ENCODE peak calls at places on chromosomes 2 and 18, in four cellular contexts. One of them, this sample, is unnamed.

GRCh38 chr2:224433442-224433841 is 31.5 kb upstream of the FAM124B start:
- DNase-seq in transverse colon: no peak
- DNase-seq in HCT116: no peak
- DNase-seq in IMR-90: no peak
- DNase-seq in this sample: no peak

GRCh38 chr18:37403788-37404187 is 161.8 kb downstream of the CELF4 start:
- DNase-seq in HCT116: no peak
- DNase-seq in transverse colon: no peak
- DNase-seq in IMR-90: no peak
- DNase-seq in this sample: no peak

GRCh38 chr2:1791670-1792069 is 47.4 kb upstream of the PXDN start:
- DNase-seq in transverse colon: no peak
- DNase-seq in IMR-90: peak
- DNase-seq in HCT116: no peak
- DNase-seq in this sample: no peak

GRCh38 chr2:158325031-158325781 is 131.3 kb downstream of the CCDC148 start:
- DNase-seq in IMR-90: peak
- DNase-seq in transverse colon: no peak
- DNase-seq in HCT116: no peak
- DNase-seq in this sample: peak

GRCh38 chr2:106827178-106827577 is 58.8 kb downstream of the ST6GAL2 start:
- DNase-seq in transverse colon: no peak
- DNase-seq in HCT116: no peak
- DNase-seq in IMR-90: no peak
- DNase-seq in this sample: no peak

GRCh38 chr2:112642961-112643360 is 2.8 kb upstream of the SLC20A1 start:
- DNase-seq in HCT116: no peak
- DNase-seq in transverse colon: no peak
- DNase-seq in IMR-90: no peak
- DNase-seq in this sample: no peak

GRCh38 chr2:162297925-162298552 is 20.4 kb downstream of the IFIH1 start:
- DNase-seq in HCT116: peak
- DNase-seq in transverse colon: peak
- DNase-seq in IMR-90: peak
- DNase-seq in this sample: no peak

GRCh38 chr2:207952564-207953345 is 72.6 kb downstream of the PLEKHM3 start:
- DNase-seq in transverse colon: no peak
- DNase-seq in IMR-90: no peak
- DNase-seq in HCT116: no peak
- DNase-seq in this sample: no peak

GRCh38 chr2:81445176-81445575 is 1140.6 kb upstream of the LRRTM1 start:
- DNase-seq in IMR-90: no peak
- DNase-seq in HCT116: no peak
- DNase-seq in transverse colon: no peak
- DNase-seq in this sample: no peak

GRCh38 chr2:165572155-165572554 is 102.7 kb downstream of the CSRNP3 start:
- DNase-seq in HCT116: no peak
- DNase-seq in transverse colon: no peak
- DNase-seq in IMR-90: no peak
- DNase-seq in this sample: no peak

GRCh38 chr2:26011990-26012856 is 21.7 kb upstream of the RAB10 start:
- DNase-seq in transverse colon: peak
- DNase-seq in HCT116: peak
- DNase-seq in IMR-90: peak
- DNase-seq in this sample: no peak

GRCh38 chr18:63974991-63975390 is 5.1 kb downstream of the SERPINB8 start:
- DNase-seq in IMR-90: peak
- DNase-seq in HCT116: peak
- DNase-seq in transverse colon: peak
- DNase-seq in this sample: no peak

GRCh38 chr18:51867767-51868166 is 472.2 kb upstream of the DCC start:
- DNase-seq in HCT116: no peak
- DNase-seq in IMR-90: peak
- DNase-seq in transverse colon: no peak
- DNase-seq in this sample: no peak
- TF ChIP-seq POLR2A in HCT116: no peak
- TF ChIP-seq POLR2A in IMR-90: no peak
- TF ChIP-seq POLR2A in transverse colon: no peak
- TF ChIP-seq POLR2A in this sample: no peak

GRCh38 chr2:177622516-177622915 is 229.9 kb downstream of the AGPS start:
- DNase-seq in HCT116: peak
- DNase-seq in transverse colon: no peak
- DNase-seq in IMR-90: no peak
- DNase-seq in this sample: no peak

GRCh38 chr2:177616066-177616465 is 223.5 kb downstream of the AGPS start:
- DNase-seq in HCT116: no peak
- DNase-seq in transverse colon: no peak
- DNase-seq in IMR-90: no peak
- DNase-seq in this sample: no peak

GRCh38 chr2:177616731-177617130 is 224.2 kb downstream of the AGPS start:
- DNase-seq in transverse colon: no peak
- DNase-seq in HCT116: no peak
- DNase-seq in IMR-90: no peak
- DNase-seq in this sample: no peak

GRCh38 chr2:177617849-177618248 is 225.3 kb downstream of the AGPS start:
- DNase-seq in transverse colon: no peak
- DNase-seq in IMR-90: no peak
- DNase-seq in HCT116: no peak
- DNase-seq in this sample: no peak

DNA sequence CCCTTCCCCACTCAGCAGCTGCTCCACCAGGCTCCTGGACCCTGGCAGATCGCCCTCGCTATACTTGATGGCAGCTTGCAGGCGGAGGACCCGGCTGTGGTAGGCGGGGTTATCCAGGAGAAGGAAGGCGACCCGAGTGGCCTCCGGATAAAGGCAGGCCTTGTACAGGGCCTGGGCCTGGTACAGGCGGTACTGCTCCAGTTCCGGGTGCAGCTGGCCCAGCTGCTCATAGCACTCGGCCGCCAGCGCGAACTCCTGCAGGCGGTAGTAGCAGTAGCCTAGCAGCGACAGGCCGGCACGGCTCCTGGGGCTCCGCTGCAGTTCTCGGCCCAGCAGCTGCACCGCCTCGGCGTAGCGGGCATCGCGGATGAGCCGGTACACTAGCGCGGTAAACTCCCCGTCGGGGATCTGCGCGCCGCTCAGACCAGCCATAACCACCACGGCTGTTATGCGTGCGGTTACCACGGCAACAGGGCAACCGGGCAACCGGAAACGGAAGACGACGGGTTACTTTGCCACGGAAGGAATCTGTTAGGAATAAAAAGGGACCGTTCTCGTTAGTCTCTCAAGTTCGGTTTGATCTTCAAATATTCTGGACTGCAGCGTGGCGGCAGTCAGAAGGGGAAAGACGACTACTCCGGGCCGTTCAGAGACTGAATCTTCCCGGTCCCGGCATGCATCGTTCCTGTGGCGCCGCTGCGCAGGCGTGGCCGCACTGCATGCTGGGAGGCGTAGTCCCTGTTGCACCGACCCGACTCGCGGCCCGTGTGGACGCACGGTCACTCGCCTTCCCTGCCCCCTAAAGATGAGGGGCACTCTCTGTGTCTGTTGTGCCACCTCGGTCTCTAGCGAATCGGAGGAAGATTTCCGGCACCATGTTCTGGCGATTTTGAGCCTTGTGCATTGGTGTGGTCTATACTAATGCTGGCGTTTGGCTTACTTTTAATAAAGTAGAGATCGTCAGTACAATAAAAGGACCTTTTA is 226.0 kb downstream of the AGPS start:
- DNase-seq in HCT116: peak
- DNase-seq in IMR-90: peak
- DNase-seq in transverse colon: peak
- DNase-seq in this sample: peak
- TF ChIP-seq POLR2A in HCT116: peak
- TF ChIP-seq POLR2A in IMR-90: peak
- TF ChIP-seq POLR2A in transverse colon: peak
- TF ChIP-seq POLR2A in this sample: peak

DNA sequence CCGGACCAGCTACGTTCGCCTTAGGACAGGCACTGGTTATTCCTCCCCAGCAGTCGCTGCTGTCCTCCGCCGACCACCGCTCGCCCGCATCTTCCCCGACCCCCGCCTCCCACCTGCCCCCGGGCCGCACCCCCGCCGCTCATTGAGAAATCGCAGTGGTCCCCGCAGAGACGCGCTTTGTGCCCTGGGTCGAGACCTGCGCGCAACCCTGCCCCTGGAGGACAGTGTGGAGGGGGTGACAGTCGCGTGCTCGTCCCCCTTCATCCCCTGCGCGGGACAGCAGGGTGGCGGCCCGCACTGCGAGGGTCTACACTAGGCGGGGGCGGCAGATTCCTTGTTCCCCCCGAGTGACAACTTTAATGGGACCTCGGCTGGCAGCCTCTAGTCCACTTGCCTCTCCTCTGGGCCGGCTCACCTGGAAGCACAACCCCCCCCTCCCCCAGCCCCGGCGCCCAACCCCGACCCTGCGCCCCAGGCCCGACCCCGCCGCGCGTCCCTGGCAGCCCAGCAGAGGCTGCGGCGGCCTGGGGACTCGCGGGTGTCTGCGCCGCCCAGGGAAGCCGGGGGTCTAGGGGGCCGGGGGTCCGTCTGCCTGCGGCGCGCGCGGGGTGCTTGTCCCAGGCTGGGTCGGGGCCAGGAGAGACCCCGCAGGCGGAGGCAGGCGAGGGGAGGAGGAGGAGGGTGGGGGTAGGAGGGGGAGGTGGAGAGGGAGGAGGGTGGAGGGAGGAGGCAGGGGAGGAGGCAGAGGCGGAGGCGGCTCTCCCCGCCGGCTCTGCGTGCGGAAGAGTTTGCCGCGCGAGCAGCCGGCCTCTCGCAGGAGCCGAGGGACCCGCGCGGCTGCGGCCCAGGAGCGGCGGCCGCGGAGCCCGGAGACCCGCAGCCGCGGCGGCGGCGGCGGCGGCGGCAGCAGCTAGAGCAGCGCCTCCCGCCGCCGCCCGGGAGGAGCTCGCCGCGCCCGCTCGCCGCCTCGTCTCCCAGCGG is at the start of gene NPAS2:
- DNase-seq in transverse colon: peak
- DNase-seq in HCT116: no peak
- DNase-seq in IMR-90: peak
- DNase-seq in this sample: peak
- TF ChIP-seq POLR2A in transverse colon: no peak
- TF ChIP-seq POLR2A in HCT116: peak
- TF ChIP-seq POLR2A in IMR-90: no peak
- TF ChIP-seq POLR2A in this sample: no peak

GRCh38 chr18:62258093-62258492 is 67.0 kb upstream of the TNFRSF11A start:
- DNase-seq in HCT116: no peak
- DNase-seq in transverse colon: no peak
- DNase-seq in IMR-90: no peak
- DNase-seq in this sample: no peak

GRCh38 chr18:62262050-62262449 is 63.1 kb upstream of the TNFRSF11A start:
- DNase-seq in HCT116: no peak
- DNase-seq in IMR-90: no peak
- DNase-seq in transverse colon: no peak
- DNase-seq in this sample: no peak

DNA sequence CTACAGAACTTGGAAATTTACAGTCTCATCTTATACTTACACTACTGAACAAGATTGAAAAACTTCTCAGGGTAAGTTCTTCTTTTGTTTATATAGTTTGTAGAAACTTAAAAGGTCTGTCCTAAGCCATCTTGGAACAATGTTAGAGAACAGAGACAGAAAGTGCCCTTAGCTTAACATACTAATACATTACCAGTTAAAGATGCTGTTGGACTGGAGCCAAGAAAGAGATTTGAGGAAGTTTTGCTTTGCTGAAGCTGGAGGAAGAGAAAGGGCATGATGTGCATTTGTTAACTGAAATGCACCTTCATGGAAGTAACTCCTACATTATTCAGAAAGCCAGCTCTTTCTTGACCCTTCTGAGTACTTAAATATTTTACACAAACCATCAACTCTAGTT is 66.5 kb upstream of the TNFRSF11A start:
- DNase-seq in transverse colon: no peak
- DNase-seq in HCT116: no peak
- DNase-seq in IMR-90: no peak
- DNase-seq in this sample: no peak
- TF ChIP-seq POLR2A in transverse colon: no peak
- TF ChIP-seq POLR2A in HCT116: no peak
- TF ChIP-seq POLR2A in IMR-90: no peak
- TF ChIP-seq POLR2A in this sample: no peak

This sample was measured in H54.